ENCODE peak calls at places on chromosomes 16 and 17, in four cellular contexts. K is H54, J is RCC 7860, F is lower leg skin. A is an unnamed sample.

GRCh38 chr17:63275318-63275967 is 170.7 kb downstream of the CYB561 start:
- DNase-seq in J (peak), F (no peak), K (peak), A (peak)

GRCh38 chr17:72126575-72127486 is 6.0 kb downstream of the SOX9 start:
- DNase-seq in K (peak), F (no peak), J (peak), A (peak)

GRCh38 chr17:64507418-64507766 is 615 bp downstream of the CEP95 start:
- DNase-seq in K (peak), F (peak), J (peak), A (peak)

GRCh38 chr16:47311738-47312505 is 148.9 kb downstream of the ITFG1 start:
- DNase-seq in F (no peak), J (peak), K (no peak), A (no peak)

GRCh38 chr17:77794846-77795245 is 163.7 kb upstream of the TNRC6C start:
- DNase-seq in J (no peak), F (no peak), K (no peak), A (no peak)

GRCh38 chr17:60392845-60393702 is 1.1 kb upstream of the USP32 start:
- DNase-seq in J (peak), K (peak), F (peak), A (no peak)

GRCh38 chr16:66528294-66528693 is 21.6 kb downstream of the TK2 start:
- DNase-seq in K (no peak), J (no peak), F (no peak), A (no peak)

GRCh38 chr16:68420366-68420765 is 27.9 kb downstream of the SMPD3 start:
- DNase-seq in J (no peak), F (no peak), K (no peak), A (no peak)

GRCh38 chr17:17782425-17783120 is 54.2 kb downstream of the SREBF1 start:
- DNase-seq in K (no peak), F (no peak), J (no peak), A (peak)

GRCh38 chr16:28258571-28258970 is 33.8 kb upstream of the SBK1 start:
- DNase-seq in J (no peak), F (no peak), K (no peak), A (no peak)

GRCh38 chr16:65372171-65372570 is 250.3 kb upstream of the CDH11 start:
- DNase-seq in J (no peak), K (no peak), F (no peak), A (no peak)

GRCh38 chr16:86195863-86196630 is 297.1 kb downstream of the IRF8 start:
- DNase-seq in K (no peak), F (no peak), J (no peak), A (no peak)

GRCh38 chr17:32936894-32937500 is 9.0 kb downstream of the TMEM98 start:
- DNase-seq in F (peak), J (peak), K (peak), A (peak)

GRCh38 chr17:9291912-9292562 is 270.7 kb downstream of the NTN1 start:
- DNase-seq in K (peak), F (no peak), J (no peak), A (peak)

GRCh38 chr17:61927211-61928100 is at the start of gene INTS2:
- DNase-seq in K (peak), F (peak), J (peak), A (peak)

GRCh38 chr17:60102632-60103047 is 23.9 kb upstream of the HEATR6 start:
- DNase-seq in J (no peak), K (no peak), F (peak), A (no peak)

A was measured in HEK293T.